ENCODE peak calls at places on chromosomes 5 and 9, in seven cellular contexts. H is fibroblast of lung, W is neural progenitor cell, R is MM.1S, A is PC-3, X is HepG2, M is IMR-90. N is an unnamed sample.

GRCh38 chr5:9099681-9100080 is 446.2 kb downstream of the SEMA5A start:
- DNase-seq in H (no peak), W (peak), R (no peak), A (peak), X (no peak), M (no peak), N (no peak)

GRCh38 chr5:160159991-160160826 is 41.0 kb upstream of the PWWP2A start:
- DNase-seq in H (peak), W (peak), R (peak), A (no peak), X (no peak), M (peak), N (peak)

GRCh38 chr5:146726020-146726419 is 152.5 kb downstream of the PPP2R2B start:
- DNase-seq in H (no peak), W (no peak), R (no peak), A (no peak), X (no peak), M (no peak), N (no peak)

GRCh38 chr5:76469656-76470290 is 66.7 kb downstream of the IQGAP2 start:
- DNase-seq in H (peak), W (no peak), R (no peak), A (no peak), X (no peak), M (peak), N (no peak)

GRCh38 chr5:80324912-80325311 is 5.1 kb downstream of the SPZ1 start:
- DNase-seq in H (no peak), W (no peak), R (no peak), A (no peak), X (no peak), M (no peak), N (no peak)

GRCh38 chr9:13427587-13427986 is 148.1 kb upstream of the MPDZ start:
- DNase-seq in H (peak), W (peak), R (peak), A (peak), X (peak), M (peak), N (peak)

GRCh38 chr9:33103381-33104110 is 27.1 kb upstream of the SMU1 start:
- DNase-seq in H (no peak), W (no peak), R (no peak), A (no peak), X (no peak), M (no peak), N (peak)

GRCh38 chr9:31615964-31616363 is 768.5 kb upstream of the ACO1 start:
- DNase-seq in H (no peak), W (no peak), R (no peak), A (no peak), X (no peak), M (no peak), N (no peak)

GRCh38 chr9:133417541-133418461 is at the start of gene REXO4:
- DNase-seq in H (peak), W (peak), R (peak), A (peak), X (peak), M (peak), N (peak)

GRCh38 chr9:76415731-76416130 is 21.5 kb upstream of the RFK start:
- DNase-seq in H (peak), W (no peak), R (no peak), A (no peak), X (no peak), M (no peak), N (no peak)

GRCh38 chr9:27125936-27126335 is 16.9 kb downstream of the TEK start:
- DNase-seq in H (peak), W (no peak), R (no peak), A (peak), X (no peak), M (peak), N (no peak)

GRCh38 chr9:27129221-27129620 is 20.2 kb downstream of the TEK start:
- DNase-seq in H (no peak), W (no peak), R (no peak), A (peak), X (no peak), M (peak), N (no peak)

GRCh38 chr9:27124151-27124550 is 15.1 kb downstream of the TEK start:
- DNase-seq in H (peak), W (no peak), R (no peak), A (peak), X (no peak), M (peak), N (no peak)

GRCh38 chr9:27126682-27127081 is 17.7 kb downstream of the TEK start:
- DNase-seq in H (no peak), W (no peak), R (no peak), A (no peak), X (no peak), M (no peak), N (no peak)

DNA sequence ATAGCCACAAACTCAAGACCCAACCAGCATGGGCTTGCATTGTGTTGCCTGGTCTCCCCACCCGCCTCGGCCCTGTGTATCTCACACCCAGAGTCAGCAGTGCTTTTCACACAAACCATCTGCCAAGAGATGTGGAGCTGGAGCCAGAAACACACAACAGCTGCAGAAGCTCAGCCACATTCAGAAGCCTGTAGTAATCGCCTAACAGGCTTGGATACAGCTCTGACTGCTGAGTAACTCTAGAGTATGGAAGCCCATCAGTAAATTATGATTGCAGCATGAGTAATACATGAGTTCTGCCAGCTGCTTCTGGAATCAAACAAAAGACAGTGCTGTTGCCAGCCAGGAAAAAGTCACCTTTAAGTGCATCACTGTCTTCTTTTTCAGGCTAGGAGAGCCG is 16.0 kb downstream of the TEK start:
- DNase-seq in H (peak), W (no peak), R (no peak), A (peak), X (no peak), M (peak), N (peak)
- H3K4me2 ChIP-seq in H (peak), W (no peak), R (no peak), A (peak), X (no peak), M (peak), N (peak)

GRCh38 chr5:177129206-177129605 is 4.4 kb upstream of the NSD1 start:
- DNase-seq in H (no peak), W (no peak), R (no peak), A (peak), X (no peak), M (no peak), N (no peak)
- H2AFZ ChIP-seq in H (no peak), W (no peak), R (no peak), A (no peak), X (no peak), M (peak), N (peak)

GRCh38 chr9:106228861-106229260 is 534.5 kb downstream of the TMEM38B start:
- DNase-seq in H (no peak), W (no peak), R (no peak), A (no peak), X (no peak), M (no peak), N (no peak)
- H3K4me2 ChIP-seq in H (no peak), W (no peak), R (no peak), A (no peak), X (no peak), M (no peak), N (no peak)

GRCh38 chr9:35909274-35909673 is at the start of gene SPAAR:
- DNase-seq in H (no peak), W (no peak), R (no peak), A (no peak), X (no peak), M (no peak), N (peak)
- H2AFZ ChIP-seq in H (peak), W (peak), R (peak), A (peak), X (no peak), M (peak), N (peak)

DNA sequence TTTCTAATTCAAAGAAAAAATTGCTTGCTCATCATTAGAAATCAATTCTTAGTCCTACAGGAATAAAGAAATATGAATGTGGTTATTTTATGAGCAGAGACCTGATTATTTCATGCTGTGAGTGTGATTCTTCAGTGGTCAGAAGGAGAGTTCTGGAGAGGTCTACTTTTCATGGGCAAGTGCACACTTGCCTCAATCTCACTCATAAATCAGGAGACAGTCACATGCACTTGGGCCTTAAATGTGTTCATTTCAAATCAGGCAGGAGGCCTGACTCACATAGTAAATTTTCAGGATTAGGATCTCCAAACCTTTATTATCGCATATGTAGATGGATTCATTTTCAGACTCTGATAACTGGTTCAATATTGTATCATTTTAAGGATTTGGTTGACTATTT is 323.2 kb upstream of the CCNH start:
- DNase-seq in H (no peak), W (no peak), R (no peak), A (no peak), X (no peak), M (no peak), N (no peak)
- H3K4me2 ChIP-seq in H (no peak), W (no peak), R (no peak), A (no peak), X (no peak), M (no peak), N (no peak)

GRCh38 chr5:60888359-60889061 is 44.4 kb upstream of the ELOVL7 start:
- DNase-seq in H (no peak), W (no peak), R (no peak), A (no peak), X (no peak), M (no peak), N (no peak)
- H2AFZ ChIP-seq in H (no peak), W (no peak), R (no peak), A (no peak), X (no peak), M (no peak), N (no peak)

DNA sequence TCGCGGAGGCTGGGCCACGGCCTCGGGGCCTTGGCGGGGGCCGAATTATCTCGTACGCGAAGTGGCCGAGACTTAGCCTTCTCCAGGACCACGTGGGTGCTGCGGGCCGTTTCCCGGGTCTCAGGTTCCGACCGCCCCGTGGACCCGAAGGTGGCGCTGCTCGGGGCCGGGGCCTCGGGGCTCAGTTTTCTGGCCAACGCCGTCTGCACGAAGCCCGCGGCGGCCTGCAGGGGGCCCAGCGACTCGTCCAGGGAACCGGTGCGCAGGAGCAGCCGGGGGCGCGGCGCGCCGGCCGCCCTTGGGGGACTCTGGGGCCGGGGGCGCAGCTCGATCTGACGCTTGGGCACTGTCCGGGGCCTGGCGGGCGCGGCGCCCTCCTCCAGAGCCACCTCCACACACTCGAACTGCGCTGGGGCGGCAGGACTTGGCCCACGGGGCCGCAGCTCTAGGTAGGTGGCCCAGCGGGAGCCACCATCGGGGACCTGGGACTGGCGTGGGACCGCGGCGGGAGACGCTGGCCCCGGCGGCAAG is 716 bp downstream of the PROB1 start:
- DNase-seq in H (no peak), W (peak), R (peak), A (no peak), X (no peak), M (no peak), N (peak)
- H3K4me2 ChIP-seq in H (no peak), W (peak), R (peak), A (peak), X (no peak), M (no peak), N (peak)